ENCODE peak calls at places on chromosomes 11 and 22, in six cellular contexts. One of them, this sample, is unnamed.

GRCh38 chr11:37409124-37409523 is 811.1 kb upstream of the RAG2 start:
- DNase-seq in uterus: no peak
- DNase-seq in globus pallidus: no peak
- DNase-seq in mesenteric fat pad: no peak
- DNase-seq in Caco-2: no peak
- DNase-seq in H7: no peak
- DNase-seq in this sample: no peak

GRCh38 chr11:2190670-2191471 is 19.3 kb upstream of the TH start:
- DNase-seq in uterus: no peak
- DNase-seq in globus pallidus: peak
- DNase-seq in mesenteric fat pad: no peak
- DNase-seq in Caco-2: no peak
- DNase-seq in H7: no peak
- DNase-seq in this sample: no peak

GRCh38 chr22:40641269-40641668 is 4.8 kb upstream of the MRTFA start:
- DNase-seq in uterus: no peak
- DNase-seq in globus pallidus: no peak
- DNase-seq in mesenteric fat pad: no peak
- DNase-seq in Caco-2: no peak
- DNase-seq in H7: no peak
- DNase-seq in this sample: no peak

GRCh38 chr11:17598700-17599459 is 51.8 kb downstream of the OTOG start:
- DNase-seq in uterus: peak
- DNase-seq in globus pallidus: peak
- DNase-seq in mesenteric fat pad: peak
- DNase-seq in Caco-2: peak
- DNase-seq in H7: peak
- DNase-seq in this sample: peak

GRCh38 chr11:91104237-91104636 is 881.4 kb upstream of the CHORDC1 start:
- DNase-seq in uterus: no peak
- DNase-seq in globus pallidus: no peak
- DNase-seq in mesenteric fat pad: no peak
- DNase-seq in Caco-2: no peak
- DNase-seq in H7: no peak
- DNase-seq in this sample: no peak

GRCh38 chr22:38697055-38697980 is 3.4 kb downstream of the JOSD1 start:
- DNase-seq in uterus: no peak
- DNase-seq in globus pallidus: no peak
- DNase-seq in mesenteric fat pad: no peak
- DNase-seq in Caco-2: peak
- DNase-seq in H7: no peak
- DNase-seq in this sample: no peak

GRCh38 chr22:40175571-40176105 is 2.1 kb upstream of the TNRC6B start:
- DNase-seq in uterus: no peak
- DNase-seq in globus pallidus: no peak
- DNase-seq in mesenteric fat pad: no peak
- DNase-seq in Caco-2: no peak
- DNase-seq in H7: no peak
- DNase-seq in this sample: no peak

GRCh38 chr11:47349521-47350095 is 2.9 kb downstream of the MYBPC3 start:
- DNase-seq in uterus: no peak
- DNase-seq in globus pallidus: no peak
- DNase-seq in mesenteric fat pad: no peak
- DNase-seq in Caco-2: no peak
- DNase-seq in H7: no peak
- DNase-seq in this sample: no peak

GRCh38 chr11:125072210-125072960 is 9.3 kb downstream of the SLC37A2 start:
- DNase-seq in uterus: no peak
- DNase-seq in globus pallidus: peak
- DNase-seq in mesenteric fat pad: no peak
- DNase-seq in Caco-2: peak
- DNase-seq in H7: peak
- DNase-seq in this sample: no peak

GRCh38 chr22:46968848-46969247 is 206.4 kb downstream of the TBC1D22A start:
- DNase-seq in uterus: no peak
- DNase-seq in globus pallidus: no peak
- DNase-seq in mesenteric fat pad: peak
- DNase-seq in Caco-2: no peak
- DNase-seq in H7: no peak
- DNase-seq in this sample: no peak

GRCh38 chr11:32374261-32374711 is 61.1 kb downstream of the WT1 start:
- DNase-seq in uterus: peak
- DNase-seq in globus pallidus: no peak
- DNase-seq in mesenteric fat pad: no peak
- DNase-seq in Caco-2: peak
- DNase-seq in H7: peak
- DNase-seq in this sample: peak

GRCh38 chr22:46004105-46004866 is 27.3 kb upstream of the WNT7B start:
- DNase-seq in uterus: no peak
- DNase-seq in globus pallidus: no peak
- DNase-seq in mesenteric fat pad: no peak
- DNase-seq in Caco-2: no peak
- DNase-seq in H7: no peak
- DNase-seq in this sample: no peak

GRCh38 chr11:17846852-17847453 is 112.4 kb downstream of the KCNC1 start:
- DNase-seq in uterus: no peak
- DNase-seq in globus pallidus: no peak
- DNase-seq in mesenteric fat pad: no peak
- DNase-seq in Caco-2: peak
- DNase-seq in H7: no peak
- DNase-seq in this sample: peak